ENCODE peak calls at places on chromosomes 7 and 10, in nine cellular contexts. I, C, X, G, S, O, T, H and W are unnamed samples.

GRCh38 chr10:61617586-61617985 is 45.1 kb upstream of the CABCOCO1 start:
- DNase-seq in I (no peak), C (no peak), X (no peak), G (no peak), S (no peak), O (no peak), T (no peak), H (no peak), W (no peak)

GRCh38 chr7:101094376-101094775 is 9.1 kb downstream of the TRIM56 start:
- DNase-seq in I (no peak), C (no peak), X (no peak), G (no peak), S (no peak), O (peak), T (no peak), H (peak), W (no peak)

GRCh38 chr7:1050956-1051690 is 6.8 kb downstream of the GPR146 start:
- DNase-seq in I (no peak), C (no peak), X (no peak), G (no peak), S (no peak), O (no peak), T (no peak), H (peak), W (no peak)

GRCh38 chr10:47357911-47358310 is 9.7 kb downstream of the RBP3 start:
- DNase-seq in I (no peak), C (no peak), X (no peak), G (peak), S (no peak), O (no peak), T (no peak), H (no peak), W (no peak)

GRCh38 chr10:97891497-97892167 is 42.0 kb downstream of the GOLGA7B start:
- DNase-seq in I (no peak), C (no peak), X (no peak), G (peak), S (no peak), O (peak), T (no peak), H (peak), W (no peak)

GRCh38 chr10:8049874-8050560 is 4.5 kb upstream of the GATA3 start:
- DNase-seq in I (no peak), C (no peak), X (no peak), G (peak), S (no peak), O (peak), T (no peak), H (no peak), W (no peak)

GRCh38 chr7:73822319-73823173 is 8.2 kb upstream of the CLDN4 start:
- DNase-seq in I (no peak), C (peak), X (peak), G (peak), S (no peak), O (peak), T (peak), H (peak), W (no peak)

GRCh38 chr10:2949948-2950354 is 117.4 kb upstream of the PFKP start:
- DNase-seq in I (no peak), C (no peak), X (no peak), G (no peak), S (peak), O (no peak), T (no peak), H (no peak), W (no peak)

GRCh38 chr7:330554-331230 is 40.7 kb downstream of the FOXL3 start:
- DNase-seq in I (no peak), C (no peak), X (no peak), G (peak), S (no peak), O (no peak), T (peak), H (peak), W (no peak)

GRCh38 chr7:133550811-133551210 is 297.9 kb downstream of the EXOC4 start:
- DNase-seq in I (no peak), C (no peak), X (no peak), G (no peak), S (no peak), O (no peak), T (no peak), H (no peak), W (no peak)

GRCh38 chr10:94500063-94500462 is 45.5 kb upstream of the HELLS start:
- DNase-seq in I (no peak), C (no peak), X (peak), G (no peak), S (no peak), O (peak), T (no peak), H (no peak), W (peak)

GRCh38 chr7:12102101-12102500 is 109.0 kb upstream of the TMEM106B start:
- DNase-seq in I (no peak), C (no peak), X (no peak), G (no peak), S (no peak), O (no peak), T (no peak), H (no peak), W (no peak)

GRCh38 chr7:115910541-115911164 is 119.9 kb downstream of the TFEC start:
- DNase-seq in I (no peak), C (no peak), X (peak), G (no peak), S (peak), O (no peak), T (no peak), H (no peak), W (peak)

GRCh38 chr10:116063107-116063506 is 209.9 kb downstream of the GFRA1 start:
- DNase-seq in I (no peak), C (no peak), X (no peak), G (no peak), S (no peak), O (no peak), T (no peak), H (no peak), W (no peak)

GRCh38 chr10:80090120-80090519 is 11.7 kb downstream of the TMEM254 start:
- DNase-seq in I (no peak), C (no peak), X (no peak), G (no peak), S (no peak), O (no peak), T (no peak), H (no peak), W (no peak)

DNA sequence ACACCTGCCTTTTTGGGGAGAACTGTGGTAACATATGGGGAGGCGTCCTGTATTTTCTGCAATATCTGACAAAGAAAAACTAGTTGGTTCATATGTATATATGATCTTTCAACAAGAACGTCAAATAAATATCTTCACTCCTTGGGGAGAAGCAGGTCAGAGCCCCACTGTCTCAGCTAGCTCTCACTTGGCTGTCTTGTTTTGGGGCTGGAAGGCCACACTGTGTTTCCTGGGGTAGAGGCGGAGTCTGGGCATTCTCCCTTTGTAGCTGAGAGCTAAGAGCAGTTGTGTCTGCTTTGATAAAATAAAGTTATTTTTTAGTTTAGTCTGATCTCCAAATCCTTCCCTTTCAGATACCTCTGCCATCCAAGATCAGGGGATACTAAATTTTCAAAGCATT is 83.9 kb upstream of the IGFBP3 start:
- DNase-seq in I (no peak), C (no peak), X (no peak), G (no peak), S (no peak), O (no peak), T (no peak), H (no peak), W (no peak)
- H3K4me3 ChIP-seq in I (no peak), C (no peak), X (no peak), G (no peak), S (no peak), O (no peak), T (no peak), H (no peak), W (no peak)

DNA sequence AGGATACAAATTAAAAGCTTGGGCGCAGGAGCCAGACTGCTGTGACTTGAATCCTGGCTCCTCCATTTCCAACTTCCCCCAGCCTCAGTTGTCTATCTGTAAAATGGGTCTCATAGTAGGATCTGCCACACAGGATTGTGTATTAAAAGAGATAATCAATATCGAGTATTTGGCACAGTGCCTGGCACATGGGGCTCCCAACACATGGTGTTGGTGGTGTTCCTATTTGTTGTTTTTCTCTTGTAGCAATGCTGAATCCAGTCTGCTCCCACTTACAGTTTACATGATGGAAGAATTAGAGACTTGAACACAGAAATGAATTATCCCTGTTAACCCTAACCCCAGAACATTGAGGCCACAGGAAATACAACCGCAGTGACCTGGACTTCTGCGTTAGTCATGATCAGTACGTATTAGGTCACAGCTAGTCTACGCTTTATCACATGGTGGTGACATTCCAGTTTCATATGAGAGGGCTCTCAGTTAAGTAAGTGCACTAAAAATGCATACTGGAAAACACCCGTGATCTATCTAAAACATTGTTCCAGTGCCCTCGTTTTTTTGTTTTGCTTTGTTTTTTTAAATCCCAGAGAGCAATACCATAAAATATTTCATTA is 169.5 kb upstream of the KLF14 start:
- DNase-seq in I (no peak), C (peak), X (peak), G (no peak), S (peak), O (no peak), T (no peak), H (no peak), W (no peak)
- H3K4me3 ChIP-seq in I (no peak), C (no peak), X (no peak), G (no peak), S (no peak), O (no peak), T (no peak), H (no peak), W (no peak)

GRCh38 chr10:32950457-32951109 is 7.4 kb downstream of the ITGB1 start:
- DNase-seq in I (no peak), C (no peak), X (no peak), G (no peak), S (no peak), O (no peak), T (no peak), H (no peak), W (no peak)
- H3K4me3 ChIP-seq in I (no peak), C (no peak), X (peak), G (no peak), S (no peak), O (no peak), T (no peak), H (no peak), W (no peak)

DNA sequence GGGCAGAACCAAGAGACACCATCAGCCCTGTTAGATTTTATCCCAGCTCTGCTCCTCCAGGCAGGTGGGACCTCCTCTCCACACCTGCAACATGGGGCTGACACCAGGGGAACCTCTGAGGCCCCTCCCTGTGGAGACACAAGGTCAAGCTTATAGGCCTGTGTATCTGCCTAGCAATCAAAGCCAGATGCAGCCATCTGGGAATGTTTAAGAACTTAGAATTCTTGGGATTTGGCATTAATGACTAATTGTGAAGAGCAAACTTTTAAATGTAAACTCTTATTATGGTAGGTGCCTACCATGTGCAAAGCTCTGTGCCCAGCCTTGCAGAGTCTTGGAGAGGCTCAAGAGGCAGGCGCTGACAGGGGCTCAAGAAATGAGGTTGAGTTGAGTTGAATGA is 52.1 kb downstream of the TBATA start:
- DNase-seq in I (no peak), C (no peak), X (no peak), G (no peak), S (no peak), O (no peak), T (no peak), H (no peak), W (no peak)
- H3K4me3 ChIP-seq in I (no peak), C (no peak), X (no peak), G (no peak), S (no peak), O (no peak), T (no peak), H (no peak), W (no peak)

DNA sequence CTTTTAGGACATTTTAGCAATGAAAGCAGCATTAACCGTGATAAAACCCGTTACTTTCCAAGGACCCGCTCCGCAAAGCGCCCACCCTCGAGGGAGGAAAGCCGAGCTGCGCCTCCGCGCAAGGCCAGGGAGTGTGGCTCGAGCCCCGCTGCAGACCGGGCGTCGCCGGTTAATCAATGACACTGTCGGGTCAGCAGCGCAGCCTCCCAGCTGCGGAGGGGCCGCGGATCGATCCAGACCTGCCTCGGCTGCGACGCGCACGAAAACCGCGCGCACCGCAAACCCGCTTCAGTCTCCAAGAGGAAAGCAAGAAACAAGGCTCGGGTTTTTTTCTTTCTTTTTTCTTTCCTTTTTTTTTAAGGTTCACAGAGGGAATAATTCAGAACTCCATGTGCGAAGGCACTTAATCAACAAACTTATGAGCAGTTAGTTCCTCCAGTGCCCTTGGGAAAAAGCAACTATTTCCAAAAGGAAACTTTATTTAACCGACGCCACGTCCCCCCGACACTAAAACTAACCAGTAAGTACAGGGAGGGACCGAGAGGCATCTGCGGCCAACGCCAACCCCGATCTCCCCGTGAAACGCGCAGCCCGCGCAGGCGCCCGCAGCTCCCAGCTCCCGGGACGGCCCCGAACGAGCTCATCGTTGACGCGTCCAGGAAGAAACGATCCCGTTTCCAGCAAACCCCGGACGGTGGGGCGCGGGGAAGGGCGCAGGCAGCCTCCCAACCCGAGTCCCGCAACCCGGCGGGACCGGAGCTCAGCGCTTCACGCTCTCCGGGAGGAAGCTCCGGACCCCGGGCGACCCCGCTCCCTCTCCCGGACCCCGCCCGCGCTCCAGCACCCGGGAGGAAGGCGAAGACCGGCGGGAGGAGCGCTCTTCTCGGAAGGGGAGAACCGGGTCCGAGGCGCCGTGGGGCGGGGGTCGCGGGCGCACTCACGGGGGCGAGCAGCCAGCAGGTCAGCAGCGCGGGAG is 599 bp downstream of the VIPR2 start:
- DNase-seq in I (peak), C (no peak), X (peak), G (peak), S (no peak), O (peak), T (no peak), H (no peak), W (no peak)
- H3K4me3 ChIP-seq in I (peak), C (peak), X (peak), G (peak), S (no peak), O (peak), T (no peak), H (peak), W (no peak)

DNA sequence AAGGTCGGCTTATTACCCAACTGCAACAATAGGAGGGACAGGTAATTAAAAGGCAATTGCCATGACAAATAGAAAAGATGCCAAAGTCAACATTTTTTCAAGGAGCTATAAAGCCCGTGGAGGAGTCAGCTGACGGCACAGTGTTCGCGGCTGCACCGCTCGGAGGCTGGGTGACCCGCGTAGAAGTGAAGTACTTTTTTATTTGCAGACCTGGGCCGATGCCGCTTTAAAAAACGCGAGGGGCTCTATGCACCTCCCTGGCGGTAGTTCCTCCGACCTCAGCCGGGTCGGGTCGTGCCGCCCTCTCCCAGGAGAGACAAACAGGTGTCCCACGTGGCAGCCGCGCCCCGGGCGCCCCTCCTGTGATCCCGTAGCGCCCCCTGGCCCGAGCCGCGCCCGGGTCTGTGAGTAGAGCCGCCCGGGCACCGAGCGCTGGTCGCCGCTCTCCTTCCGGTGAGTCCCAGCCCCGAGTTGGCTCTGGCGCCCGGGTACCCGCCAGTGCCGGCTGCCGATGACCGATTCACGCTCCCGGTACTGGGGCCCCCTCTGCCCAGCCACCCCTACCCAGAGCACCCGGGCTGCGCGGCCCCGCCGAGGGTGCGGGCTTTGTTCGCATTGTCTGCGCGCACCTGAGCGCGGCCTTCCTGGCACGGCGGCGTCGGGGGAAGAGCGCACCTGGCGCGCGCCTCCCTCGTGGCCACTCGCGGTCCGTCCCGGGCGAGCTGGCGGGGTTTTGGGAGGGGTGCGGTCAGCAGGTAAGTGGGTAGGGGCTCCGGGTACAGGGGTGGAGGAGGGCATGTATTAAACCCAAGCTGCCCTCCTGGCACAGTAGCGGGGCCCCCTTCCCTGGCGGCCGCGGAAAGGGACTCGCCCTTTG is at the start of gene VWA2:
- DNase-seq in I (peak), C (no peak), X (no peak), G (no peak), S (peak), O (peak), T (peak), H (peak), W (no peak)
- H3K4me3 ChIP-seq in I (peak), C (peak), X (no peak), G (no peak), S (peak), O (peak), T (no peak), H (peak), W (no peak)

DNA sequence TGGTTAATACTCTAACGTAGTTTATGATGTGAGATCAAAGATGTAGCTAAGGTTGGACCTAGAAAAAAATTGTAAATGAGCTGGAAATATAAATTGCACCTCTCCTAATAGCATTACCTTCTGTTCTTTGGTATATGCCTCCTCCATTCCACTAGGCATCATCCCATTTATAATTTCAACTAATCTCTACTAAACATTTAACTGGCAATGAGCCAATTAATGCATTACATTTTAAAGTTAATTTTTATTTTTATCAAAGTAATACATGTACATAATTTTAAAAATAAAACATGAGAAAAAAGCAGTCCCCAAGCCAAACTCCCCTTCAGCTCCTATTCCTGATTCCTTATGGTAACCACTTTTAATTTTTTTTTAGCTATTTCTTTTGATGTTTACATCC is 35.1 kb upstream of the SKAP2 start:
- DNase-seq in I (no peak), C (no peak), X (no peak), G (no peak), S (no peak), O (no peak), T (no peak), H (no peak), W (no peak)
- H3K4me3 ChIP-seq in I (no peak), C (no peak), X (no peak), G (no peak), S (no peak), O (no peak), T (no peak), H (no peak), W (no peak)

GRCh38 chr7:5425507-5426225 is 2.0 kb upstream of the TNRC18 start:
- DNase-seq in I (peak), C (peak), X (peak), G (peak), S (no peak), O (peak), T (peak), H (peak), W (peak)
- H3K4me3 ChIP-seq in I (peak), C (peak), X (peak), G (peak), S (no peak), O (peak), T (peak), H (peak), W (peak)

GRCh38 chr10:112964482-112964881 is 14.4 kb downstream of the TCF7L2 start:
- DNase-seq in I (no peak), C (no peak), X (no peak), G (no peak), S (no peak), O (no peak), T (no peak), H (no peak), W (no peak)
- H3K4me3 ChIP-seq in I (no peak), C (no peak), X (no peak), G (no peak), S (no peak), O (no peak), T (no peak), H (no peak), W (no peak)